ENCODE peak calls at places on chromosomes 7 and 10, in four cellular contexts. H, C, F and S are unnamed samples.

GRCh38 chr10:3944591-3944990 is 159.6 kb upstream of the KLF6 start:
- DNase-seq in H (no peak), F (no peak), C (no peak), S (no peak)

GRCh38 chr7:124898523-124898922 is 31.1 kb downstream of the POT1 start:
- DNase-seq in H (no peak), F (no peak), C (no peak), S (no peak)

GRCh38 chr7:97639036-97639435 is 92.8 kb upstream of the TAC1 start:
- DNase-seq in H (no peak), C (no peak), F (no peak), S (no peak)

GRCh38 chr10:96334888-96335526 is 23.8 kb downstream of the OPALIN start:
- DNase-seq in F (peak), C (no peak), H (no peak), S (no peak)

GRCh38 chr7:4638781-4639575 is 43.1 kb upstream of the FOXK1 start:
- DNase-seq in C (no peak), H (no peak), F (peak), S (no peak)

GRCh38 chr7:123003539-123004126 is 8.1 kb upstream of the TAS2R16 start:
- DNase-seq in C (no peak), H (no peak), F (no peak), S (no peak)

GRCh38 chr10:22992621-22993020 is 64.8 kb downstream of the ARMC3 start:
- DNase-seq in H (no peak), F (no peak), C (no peak), S (no peak)

GRCh38 chr10:33291053-33291592 is 43.3 kb downstream of the NRP1 start:
- DNase-seq in C (no peak), F (no peak), H (no peak), S (no peak)

GRCh38 chr10:72740526-72740925 is 48.6 kb downstream of the MCU start:
- DNase-seq in H (no peak), C (peak), F (peak), S (no peak)

GRCh38 chr7:24587853-24588252 is 14.6 kb downstream of the PALS2 start:
- DNase-seq in H (no peak), C (no peak), F (peak), S (no peak)

GRCh38 chr7:136062625-136063336 is 85.6 kb upstream of the MTPN start:
- DNase-seq in F (no peak), H (no peak), C (no peak), S (no peak)

GRCh38 chr7:26688388-26688787 is 176.0 kb downstream of the SKAP2 start:
- DNase-seq in F (peak), H (no peak), C (no peak), S (no peak)

GRCh38 chr10:67618116-67618515 is 77.9 kb downstream of the CTNNA3 start:
- DNase-seq in C (no peak), H (no peak), F (no peak), S (no peak)

GRCh38 chr7:1112625-1113547 is 25.0 kb downstream of the GPER1 start:
- DNase-seq in H (peak), C (no peak), F (no peak), S (no peak)

GRCh38 chr7:150514748-150515222 is at the start of gene GIMAP7:
- DNase-seq in H (no peak), F (no peak), C (no peak), S (no peak)

GRCh38 chr10:34826221-34826620 is 11.1 kb upstream of the PARD3 start:
- DNase-seq in F (peak), C (no peak), H (no peak), S (no peak)

GRCh38 chr7:46933596-46933995 is 648.3 kb downstream of the TNS3 start:
- DNase-seq in H (no peak), F (no peak), C (no peak), S (no peak)

GRCh38 chr7:152851881-152852417 is 92.4 kb downstream of the ACTR3B start:
- DNase-seq in F (no peak), H (no peak), C (no peak), S (no peak)

GRCh38 chr10:125154529-125154928 is 5.8 kb downstream of the CTBP2 start:
- DNase-seq in F (no peak), C (no peak), H (no peak), S (no peak)

GRCh38 chr10:113301342-113301984 is 251.4 kb upstream of the HABP2 start:
- DNase-seq in H (no peak), C (no peak), F (no peak), S (no peak)

GRCh38 chr7:44615149-44615611 is 8.8 kb downstream of the OGDH start:
- DNase-seq in C (peak), F (peak), H (no peak), S (peak)

GRCh38 chr10:63115732-63116383 is 17.3 kb upstream of the NRBF2 start:
- DNase-seq in C (peak), H (peak), F (peak), S (no peak)

GRCh38 chr10:132113766-132114365 is 48.1 kb downstream of the JAKMIP3 start:
- DNase-seq in C (no peak), F (no peak), H (peak), S (no peak)

GRCh38 chr10:75650648-75651047 is 219.2 kb downstream of the LRMDA start:
- DNase-seq in H (no peak), C (no peak), F (no peak), S (no peak)

GRCh38 chr10:110222896-110223675 is 15.7 kb downstream of the MXI1 start:
- DNase-seq in H (no peak), F (no peak), C (no peak), S (no peak)

GRCh38 chr7:2621061-2621828 is 10.5 kb upstream of the TTYH3 start:
- DNase-seq in F (peak), C (peak), H (peak), S (no peak)

GRCh38 chr10:28492093-28492492 is 40.8 kb upstream of the WAC start:
- DNase-seq in H (no peak), C (no peak), F (no peak), S (no peak)

GRCh38 chr10:128316925-128317324 is 190.7 kb upstream of the MKI67 start:
- DNase-seq in F (no peak), H (no peak), C (no peak), S (no peak)

GRCh38 chr7:111803015-111803758 is 240.9 kb upstream of the IMMP2L start:
- DNase-seq in C (no peak), F (no peak), H (no peak), S (no peak)

GRCh38 chr10:100615911-100616310 is 80.2 kb downstream of the HIF1AN start:
- DNase-seq in F (no peak), H (no peak), C (no peak), S (no peak)

GRCh38 chr10:104028146-104028545 is 57.5 kb downstream of the COL17A1 start:
- DNase-seq in H (no peak), F (peak), C (no peak), S (no peak)

GRCh38 chr10:70617798-70618568 is 15.4 kb upstream of the PRF1 start:
- DNase-seq in H (no peak), F (no peak), C (no peak), S (no peak)

GRCh38 chr7:108497082-108497725 is 28.7 kb downstream of the PNPLA8 start:
- DNase-seq in C (no peak), H (no peak), F (peak), S (no peak)

GRCh38 chr7:28408974-28409715 is 3.2 kb upstream of the CREB5 start:
- DNase-seq in C (peak), H (peak), F (peak), S (peak)

GRCh38 chr7:28410628-28411578 is 1.4 kb upstream of the CREB5 start:
- DNase-seq in H (no peak), C (peak), F (peak), S (no peak)

GRCh38 chr7:28414453-28414852 is 2.1 kb downstream of the CREB5 start:
- DNase-seq in H (no peak), C (no peak), F (no peak), S (no peak)

GRCh38 chr7:28409716-28410627 is 2.3 kb upstream of the CREB5 start:
- DNase-seq in H (peak), C (peak), F (peak), S (no peak)

GRCh38 chr7:28411876-28412662 is at the start of gene CREB5:
- DNase-seq in F (peak), C (no peak), H (no peak), S (no peak)
- TF ChIP-seq CTCF in F (no peak), C (no peak), H (no peak), S (no peak)

GRCh38 chr10:44067432-44067831 is 317.5 kb downstream of the CXCL12 start:
- DNase-seq in F (no peak), H (no peak), C (no peak), S (no peak)

GRCh38 chr10:44069573-44069972 is 315.3 kb downstream of the CXCL12 start:
- DNase-seq in C (no peak), F (no peak), H (no peak), S (no peak)

GRCh38 chr10:44070282-44070681 is 314.6 kb downstream of the CXCL12 start:
- DNase-seq in H (no peak), C (no peak), F (no peak), S (no peak)

GRCh38 chr10:44068716-44069482 is 316.0 kb downstream of the CXCL12 start:
- DNase-seq in C (peak), F (no peak), H (no peak), S (no peak)

DNA sequence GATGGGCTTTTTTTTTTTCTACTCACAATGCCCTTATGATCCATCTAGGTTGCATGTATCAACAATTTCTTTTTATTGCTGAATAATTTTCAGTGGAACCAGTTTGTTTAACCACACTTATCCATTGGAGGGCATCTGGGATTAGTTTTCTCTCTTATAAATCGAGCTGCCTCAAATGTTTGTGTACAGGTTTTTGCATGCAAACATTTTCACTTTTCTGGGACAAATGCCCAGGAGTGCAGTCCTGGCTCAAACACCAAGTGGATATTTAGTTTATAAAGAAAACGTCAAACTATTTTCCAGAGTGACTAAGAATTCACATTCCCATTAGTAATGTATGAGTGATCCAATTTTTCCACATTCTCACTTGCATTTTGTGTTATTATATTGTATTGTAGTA is 313.4 kb downstream of the CXCL12 start:
- DNase-seq in H (no peak), F (no peak), C (no peak), S (no peak)
- TF ChIP-seq CTCF in H (no peak), F (no peak), C (no peak), S (no peak)

DNA sequence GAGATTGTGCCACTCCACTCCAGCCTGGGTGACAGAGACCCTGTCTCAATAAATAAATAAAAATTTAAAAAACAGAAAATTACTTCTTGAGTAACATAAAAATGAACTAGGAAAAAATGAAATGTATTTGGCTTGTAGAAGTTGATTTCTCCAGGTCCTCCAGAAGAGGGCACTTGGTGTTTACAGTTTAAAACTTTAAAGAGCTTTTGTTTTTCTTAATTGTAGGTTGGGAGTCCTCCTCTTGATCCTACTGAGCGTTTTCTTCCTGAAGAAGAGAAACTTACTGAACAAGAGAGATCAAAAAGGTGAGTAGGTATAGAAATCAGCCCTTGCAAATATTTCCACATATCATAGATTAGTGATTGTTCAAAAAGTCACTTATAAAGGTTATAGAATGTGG is 16.2 kb downstream of the KIFBP start:
- DNase-seq in C (no peak), H (no peak), F (no peak), S (no peak)
- TF ChIP-seq CTCF in C (peak), H (peak), F (peak), S (peak)

GRCh38 chr10:14327535-14327934 is 3.2 kb downstream of the FRMD4A start:
- DNase-seq in F (no peak), H (no peak), C (no peak), S (no peak)

GRCh38 chr10:14326581-14326980 is 4.1 kb downstream of the FRMD4A start:
- DNase-seq in F (no peak), H (no peak), C (no peak), S (no peak)

GRCh38 chr10:14322531-14322930 is 8.2 kb downstream of the FRMD4A start:
- DNase-seq in H (no peak), F (no peak), C (no peak), S (no peak)

GRCh38 chr10:14328881-14329280 is 1.8 kb downstream of the FRMD4A start:
- DNase-seq in F (no peak), H (no peak), C (no peak), S (no peak)

DNA sequence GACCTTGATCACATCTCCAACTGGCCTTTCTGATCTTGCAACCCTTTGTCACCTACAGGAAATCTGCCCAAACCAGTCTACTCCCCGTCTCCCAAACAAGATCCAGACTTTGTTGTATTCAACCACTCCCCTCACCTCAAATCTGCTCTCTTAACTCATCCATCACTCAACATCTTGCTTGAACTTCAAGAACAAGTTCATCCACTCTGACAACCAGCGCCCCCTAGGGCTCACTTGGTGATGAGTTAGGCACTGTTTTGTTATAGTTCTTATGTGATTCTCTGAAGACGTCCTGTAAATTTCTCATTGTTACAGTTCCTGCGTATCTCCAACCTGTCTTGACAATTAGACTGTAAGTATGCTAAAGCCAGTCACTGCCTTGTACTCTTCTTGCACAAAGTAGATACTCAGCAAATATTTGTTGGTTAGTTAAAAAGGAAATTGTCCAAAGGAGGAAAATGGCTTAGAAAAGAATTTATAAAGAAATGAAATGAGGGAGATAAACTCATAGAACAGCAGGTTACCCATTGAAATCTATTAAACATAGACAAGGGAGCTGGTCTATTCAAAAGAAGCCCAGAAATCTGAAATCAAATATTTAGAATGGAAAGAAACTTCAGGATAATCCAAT is 5.3 kb downstream of the FRMD4A start:
- DNase-seq in H (no peak), C (no peak), F (peak), S (no peak)
- TF ChIP-seq CTCF in H (peak), C (peak), F (peak), S (peak)